ENCODE peak calls at places on chromosomes 11 and 22, in eight cellular contexts. B is HS-27A, Z is Kasumi-1, G is GM12891, S is Karpas-422, X is IMR-90, I is astrocyte of the hippocampus, E is NCI-H774. R is an unnamed sample.

GRCh38 chr11:60764879-60765278 is 8.2 kb downstream of the MS4A15 start:
- DNase-seq in X (no peak), B (no peak), G (no peak), S (peak), E (no peak), I (no peak), Z (no peak), R (peak)

GRCh38 chr11:5941951-5942350 is at the start of gene OR56A3:
- DNase-seq in X (no peak), I (no peak), G (no peak), B (no peak), S (no peak), Z (no peak), E (no peak), R (no peak)

GRCh38 chr11:73323464-73323863 is 15.4 kb downstream of the ARHGEF17 start:
- DNase-seq in Z (no peak), I (peak), G (no peak), X (peak), B (no peak), S (no peak), E (no peak), R (no peak)

GRCh38 chr11:45097721-45098493 is 48.5 kb upstream of the PRDM11 start:
- DNase-seq in Z (peak), S (peak), E (no peak), G (no peak), B (no peak), I (peak), X (peak), R (no peak)

GRCh38 chr22:37274380-37274862 is 7.9 kb upstream of the CYTH4 start:
- DNase-seq in E (no peak), X (no peak), Z (peak), B (no peak), G (peak), S (peak), I (no peak), R (peak)

GRCh38 chr11:14446701-14447169 is 52.9 kb downstream of the COPB1 start:
- DNase-seq in I (peak), G (no peak), E (no peak), S (no peak), B (peak), X (peak), Z (no peak), R (no peak)

GRCh38 chr11:57155838-57156583 is 25.7 kb upstream of the LRRC55 start:
- DNase-seq in S (no peak), Z (no peak), G (no peak), E (no peak), B (no peak), X (no peak), I (no peak), R (no peak)

GRCh38 chr11:125091247-125091876 is 20.1 kb downstream of the TMEM218 start:
- DNase-seq in Z (peak), E (no peak), B (no peak), S (peak), X (peak), G (no peak), I (peak), R (peak)

GRCh38 chr11:115238802-115239201 is 265.4 kb downstream of the CADM1 start:
- DNase-seq in B (no peak), X (no peak), G (no peak), E (no peak), S (no peak), I (peak), Z (no peak), R (no peak)

GRCh38 chr11:35911616-35912165 is 32.2 kb upstream of the LDLRAD3 start:
- DNase-seq in I (no peak), E (no peak), X (no peak), G (no peak), S (no peak), B (no peak), Z (no peak), R (no peak)

GRCh38 chr11:134558258-134558835 is 146.3 kb upstream of the B3GAT1 start:
- DNase-seq in X (no peak), S (no peak), Z (no peak), B (no peak), E (no peak), I (no peak), G (no peak), R (no peak)

GRCh38 chr11:114219559-114220349 is 76.4 kb upstream of the NNMT start:
- DNase-seq in E (no peak), I (peak), B (no peak), X (peak), G (no peak), S (no peak), Z (no peak), R (no peak)